ENCODE peak calls at places on chromosomes 11 and 22, in ten cellular contexts. One of them, this sample, is unnamed.

GRCh38 chr22:50282361-50283144 is 12.4 kb upstream of the MAPK11 start:
- DNase-seq in ovary: no peak
- DNase-seq in LoVo: peak; percentile 74
- DNase-seq in stimulated activated CD4-positive, alpha-beta T cell treated with anti-CD3 and anti-CD28 coated beads, Interleukin-12 subunit alpha, Interleukin-12 subunit beta, amount 100 ng/mL, for 4 hours: no peak
- DNase-seq in ELF-1: peak; percentile 61
- DNase-seq in GDM1: no peak
- DNase-seq in GOT3: no peak
- DNase-seq in Caco-2: peak; percentile 81
- DNase-seq in amniotic stem cell: no peak
- DNase-seq in HCEC 1CT: peak; percentile 56
- DNase-seq in this sample: no peak

GRCh38 chr22:32473388-32473952 is 1.1 kb upstream of the FBXO7 start:
- DNase-seq in ovary: peak; percentile 30
- DNase-seq in LoVo: peak; percentile 48
- DNase-seq in stimulated activated CD4-positive, alpha-beta T cell treated with anti-CD3 and anti-CD28 coated beads, Interleukin-12 subunit alpha, Interleukin-12 subunit beta, amount 100 ng/mL, for 4 hours: no peak
- DNase-seq in ELF-1: peak; percentile 18
- DNase-seq in GDM1: peak; percentile 39
- DNase-seq in GOT3: no peak
- DNase-seq in Caco-2: peak; percentile 56
- DNase-seq in amniotic stem cell: peak; percentile 58
- DNase-seq in HCEC 1CT: peak; percentile 43
- DNase-seq in this sample: no peak

GRCh38 chr22:50184004-50184461 is 1.7 kb upstream of the TRABD start:
- DNase-seq in ovary: peak; percentile 84
- DNase-seq in LoVo: no peak
- DNase-seq in stimulated activated CD4-positive, alpha-beta T cell treated with anti-CD3 and anti-CD28 coated beads, Interleukin-12 subunit alpha, Interleukin-12 subunit beta, amount 100 ng/mL, for 4 hours: no peak
- DNase-seq in ELF-1: no peak
- DNase-seq in GDM1: no peak
- DNase-seq in GOT3: no peak
- DNase-seq in Caco-2: no peak
- DNase-seq in amniotic stem cell: no peak
- DNase-seq in HCEC 1CT: peak; percentile 48
- DNase-seq in this sample: no peak

GRCh38 chr11:112830255-112830654 is 131.0 kb upstream of the NCAM1 start:
- DNase-seq in ovary: no peak
- DNase-seq in LoVo: no peak
- DNase-seq in stimulated activated CD4-positive, alpha-beta T cell treated with anti-CD3 and anti-CD28 coated beads, Interleukin-12 subunit alpha, Interleukin-12 subunit beta, amount 100 ng/mL, for 4 hours: no peak
- DNase-seq in ELF-1: no peak
- DNase-seq in GDM1: no peak
- DNase-seq in GOT3: no peak
- DNase-seq in Caco-2: no peak
- DNase-seq in amniotic stem cell: no peak
- DNase-seq in HCEC 1CT: no peak
- DNase-seq in this sample: no peak

GRCh38 chr11:74397531-74398243 is 546 bp downstream of the PGM2L1 start:
- DNase-seq in ovary: no peak
- DNase-seq in LoVo: peak; percentile 66
- DNase-seq in stimulated activated CD4-positive, alpha-beta T cell treated with anti-CD3 and anti-CD28 coated beads, Interleukin-12 subunit alpha, Interleukin-12 subunit beta, amount 100 ng/mL, for 4 hours: peak; percentile 20
- DNase-seq in ELF-1: peak; percentile 63
- DNase-seq in GDM1: no peak
- DNase-seq in GOT3: no peak
- DNase-seq in Caco-2: peak; percentile 66
- DNase-seq in amniotic stem cell: no peak
- DNase-seq in HCEC 1CT: peak; percentile 7
- DNase-seq in this sample: peak; percentile 54

GRCh38 chr11:125926682-125927081 is 19.2 kb upstream of the VSIG10L2 start:
- DNase-seq in ovary: no peak
- DNase-seq in LoVo: no peak
- DNase-seq in stimulated activated CD4-positive, alpha-beta T cell treated with anti-CD3 and anti-CD28 coated beads, Interleukin-12 subunit alpha, Interleukin-12 subunit beta, amount 100 ng/mL, for 4 hours: no peak
- DNase-seq in ELF-1: no peak
- DNase-seq in GDM1: no peak
- DNase-seq in GOT3: no peak
- DNase-seq in Caco-2: no peak
- DNase-seq in amniotic stem cell: no peak
- DNase-seq in HCEC 1CT: no peak
- DNase-seq in this sample: no peak

GRCh38 chr11:87239531-87239930 is 201.8 kb downstream of the TMEM135 start:
- DNase-seq in ovary: no peak
- DNase-seq in LoVo: no peak
- DNase-seq in stimulated activated CD4-positive, alpha-beta T cell treated with anti-CD3 and anti-CD28 coated beads, Interleukin-12 subunit alpha, Interleukin-12 subunit beta, amount 100 ng/mL, for 4 hours: no peak
- DNase-seq in ELF-1: no peak
- DNase-seq in GDM1: no peak
- DNase-seq in GOT3: no peak
- DNase-seq in Caco-2: no peak
- DNase-seq in amniotic stem cell: no peak
- DNase-seq in HCEC 1CT: no peak
- DNase-seq in this sample: no peak

GRCh38 chr11:118214210-118214914 is 10.4 kb downstream of the JAML start:
- DNase-seq in ovary: no peak
- DNase-seq in LoVo: no peak
- DNase-seq in stimulated activated CD4-positive, alpha-beta T cell treated with anti-CD3 and anti-CD28 coated beads, Interleukin-12 subunit alpha, Interleukin-12 subunit beta, amount 100 ng/mL, for 4 hours: no peak
- DNase-seq in ELF-1: no peak
- DNase-seq in GDM1: peak; percentile 59
- DNase-seq in GOT3: no peak
- DNase-seq in Caco-2: no peak
- DNase-seq in amniotic stem cell: no peak
- DNase-seq in HCEC 1CT: no peak
- DNase-seq in this sample: no peak

GRCh38 chr22:35559354-35560005 is 18.8 kb downstream of the RASD2 start:
- DNase-seq in ovary: no peak
- DNase-seq in LoVo: no peak
- DNase-seq in stimulated activated CD4-positive, alpha-beta T cell treated with anti-CD3 and anti-CD28 coated beads, Interleukin-12 subunit alpha, Interleukin-12 subunit beta, amount 100 ng/mL, for 4 hours: no peak
- DNase-seq in ELF-1: no peak
- DNase-seq in GDM1: no peak
- DNase-seq in GOT3: no peak
- DNase-seq in Caco-2: no peak
- DNase-seq in amniotic stem cell: no peak
- DNase-seq in HCEC 1CT: no peak
- DNase-seq in this sample: no peak

GRCh38 chr11:6609502-6610015 is 2.5 kb downstream of the TAF10 start:
- DNase-seq in ovary: no peak
- DNase-seq in LoVo: no peak
- DNase-seq in stimulated activated CD4-positive, alpha-beta T cell treated with anti-CD3 and anti-CD28 coated beads, Interleukin-12 subunit alpha, Interleukin-12 subunit beta, amount 100 ng/mL, for 4 hours: no peak
- DNase-seq in ELF-1: no peak
- DNase-seq in GDM1: no peak
- DNase-seq in GOT3: no peak
- DNase-seq in Caco-2: no peak
- DNase-seq in amniotic stem cell: no peak
- DNase-seq in HCEC 1CT: no peak
- DNase-seq in this sample: no peak

GRCh38 chr22:17349172-17349571 is 20.1 kb upstream of the CECR2 start:
- DNase-seq in ovary: no peak
- DNase-seq in LoVo: peak; percentile 8
- DNase-seq in stimulated activated CD4-positive, alpha-beta T cell treated with anti-CD3 and anti-CD28 coated beads, Interleukin-12 subunit alpha, Interleukin-12 subunit beta, amount 100 ng/mL, for 4 hours: no peak
- DNase-seq in ELF-1: no peak
- DNase-seq in GDM1: no peak
- DNase-seq in GOT3: no peak
- DNase-seq in Caco-2: no peak
- DNase-seq in amniotic stem cell: no peak
- DNase-seq in HCEC 1CT: no peak
- DNase-seq in this sample: no peak

GRCh38 chr22:27100789-27101188 is 443.4 kb downstream of the MIAT start:
- DNase-seq in ovary: peak; percentile 45
- DNase-seq in LoVo: no peak
- DNase-seq in stimulated activated CD4-positive, alpha-beta T cell treated with anti-CD3 and anti-CD28 coated beads, Interleukin-12 subunit alpha, Interleukin-12 subunit beta, amount 100 ng/mL, for 4 hours: no peak
- DNase-seq in ELF-1: peak; percentile 78
- DNase-seq in GDM1: no peak
- DNase-seq in GOT3: no peak
- DNase-seq in Caco-2: no peak
- DNase-seq in amniotic stem cell: no peak
- DNase-seq in HCEC 1CT: no peak
- DNase-seq in this sample: no peak

GRCh38 chr11:119470316-119471266 is 47.6 kb upstream of the THY1 start:
- DNase-seq in ovary: no peak
- DNase-seq in LoVo: no peak
- DNase-seq in stimulated activated CD4-positive, alpha-beta T cell treated with anti-CD3 and anti-CD28 coated beads, Interleukin-12 subunit alpha, Interleukin-12 subunit beta, amount 100 ng/mL, for 4 hours: no peak
- DNase-seq in ELF-1: no peak
- DNase-seq in GDM1: no peak
- DNase-seq in GOT3: no peak
- DNase-seq in Caco-2: no peak
- DNase-seq in amniotic stem cell: peak; percentile 65
- DNase-seq in HCEC 1CT: peak; percentile 93
- DNase-seq in this sample: no peak

GRCh38 chr11:8283510-8284272 is 20.0 kb upstream of the LMO1 start:
- DNase-seq in ovary: no peak
- DNase-seq in LoVo: no peak
- DNase-seq in stimulated activated CD4-positive, alpha-beta T cell treated with anti-CD3 and anti-CD28 coated beads, Interleukin-12 subunit alpha, Interleukin-12 subunit beta, amount 100 ng/mL, for 4 hours: no peak
- DNase-seq in ELF-1: peak; percentile 81
- DNase-seq in GDM1: no peak
- DNase-seq in GOT3: no peak
- DNase-seq in Caco-2: no peak
- DNase-seq in amniotic stem cell: no peak
- DNase-seq in HCEC 1CT: no peak
- DNase-seq in this sample: no peak